ENCODE peak calls at places on chromosomes 11 and 22, in six cellular contexts. S is endothelial cell, V is NCI-H1436, Y is choroid plexus epithelial cell, H is dorsolateral prefrontal cortex, I is T-helper 9 cell. E is an unnamed sample.

GRCh38 chr22:29167032-29167911 is 38.4 kb upstream of the EMID1 start:
- DNase-seq in I (no peak), Y (no peak), V (no peak), H (no peak), S (no peak), E (no peak)

GRCh38 chr11:124987096-124987495 is 33.1 kb downstream of the CCDC15 start:
- DNase-seq in V (no peak), Y (no peak), I (no peak), H (no peak), S (no peak), E (no peak)

GRCh38 chr11:77153276-77154185 is 25.5 kb downstream of the MYO7A start:
- DNase-seq in S (no peak), V (no peak), H (no peak), I (no peak), Y (no peak), E (no peak)

GRCh38 chr11:93585758-93586157 is 42.6 kb upstream of the SMCO4 start:
- DNase-seq in H (no peak), V (no peak), Y (peak), S (no peak), I (no peak), E (no peak)

GRCh38 chr22:47539374-47539773 is 776.9 kb downstream of the TBC1D22A start:
- DNase-seq in I (no peak), Y (no peak), V (no peak), H (no peak), S (no peak), E (no peak)

GRCh38 chr11:69427337-69427736 is 54.1 kb upstream of the LINC01488 start:
- DNase-seq in Y (no peak), I (no peak), H (no peak), V (no peak), S (no peak), E (no peak)

GRCh38 chr11:3995949-3996554 is 98.5 kb upstream of the RRM1 start:
- DNase-seq in H (no peak), V (no peak), Y (no peak), I (no peak), S (no peak), E (no peak)

GRCh38 chr22:48937032-48937639 is 890.5 kb downstream of the BRD1 start:
- DNase-seq in S (no peak), I (no peak), Y (no peak), V (no peak), H (no peak), E (peak)

GRCh38 chr11:100512475-100512874 is 174.6 kb upstream of the ARHGAP42 start:
- DNase-seq in I (no peak), Y (no peak), H (no peak), S (no peak), V (no peak), E (no peak)